ENCODE peak calls at places on chromosomes 7 and 10, in ten cellular contexts. One of them, this sample, is unnamed. For H4K20me1, the result is how much of the 10 kb centered on the place peaks cover.

GRCh38 chr10:43219848-43220247 is 47.0 kb downstream of the RASGEF1A start:
- DNase-seq in H9: no peak
- DNase-seq in OCI-LY7: no peak
- DNase-seq in endothelial cell of umbilical vein: no peak
- DNase-seq in neural progenitor cell: no peak
- DNase-seq in astrocyte: no peak
- DNase-seq in mammary epithelial cell: no peak
- DNase-seq in IMR-90: no peak
- DNase-seq in GM23248: no peak
- DNase-seq in GM23338: no peak
- DNase-seq in this sample: no peak

GRCh38 chr7:131897016-131897789 is 340.8 kb upstream of the PODXL start:
- DNase-seq in H9: peak
- DNase-seq in endothelial cell of umbilical vein: peak
- DNase-seq in mammary epithelial cell: peak
- DNase-seq in IMR-90: peak
- DNase-seq in OCI-LY7: no peak
- DNase-seq in GM23248: peak
- DNase-seq in neural progenitor cell: no peak
- DNase-seq in GM23338: peak
- DNase-seq in astrocyte: peak
- DNase-seq in this sample: peak

GRCh38 chr7:39384386-39384785 is 181.8 kb upstream of the YAE1 start:
- DNase-seq in GM23338: no peak
- DNase-seq in astrocyte: no peak
- DNase-seq in endothelial cell of umbilical vein: no peak
- DNase-seq in IMR-90: no peak
- DNase-seq in H9: no peak
- DNase-seq in mammary epithelial cell: no peak
- DNase-seq in neural progenitor cell: no peak
- DNase-seq in OCI-LY7: no peak
- DNase-seq in GM23248: no peak
- DNase-seq in this sample: no peak

GRCh38 chr7:34165927-34166550 is 260.7 kb downstream of the BMPER start:
- DNase-seq in GM23338: peak
- DNase-seq in astrocyte: peak
- DNase-seq in IMR-90: peak
- DNase-seq in H9: no peak
- DNase-seq in GM23248: peak
- DNase-seq in OCI-LY7: peak
- DNase-seq in endothelial cell of umbilical vein: peak
- DNase-seq in mammary epithelial cell: peak
- DNase-seq in neural progenitor cell: peak
- DNase-seq in this sample: no peak

GRCh38 chr10:60144099-60144498 is 237.7 kb upstream of the CCDC6 start:
- DNase-seq in OCI-LY7: no peak
- DNase-seq in H9: no peak
- DNase-seq in mammary epithelial cell: no peak
- DNase-seq in astrocyte: no peak
- DNase-seq in neural progenitor cell: no peak
- DNase-seq in endothelial cell of umbilical vein: no peak
- DNase-seq in IMR-90: no peak
- DNase-seq in GM23248: no peak
- DNase-seq in GM23338: no peak
- DNase-seq in this sample: no peak

GRCh38 chr10:114815751-114816150 is 5.8 kb upstream of the FHIP2A start:
- DNase-seq in GM23248: peak
- DNase-seq in IMR-90: peak
- DNase-seq in neural progenitor cell: no peak
- DNase-seq in GM23338: no peak
- DNase-seq in mammary epithelial cell: no peak
- DNase-seq in H9: no peak
- DNase-seq in OCI-LY7: no peak
- DNase-seq in endothelial cell of umbilical vein: no peak
- DNase-seq in astrocyte: no peak
- DNase-seq in this sample: no peak

GRCh38 chr7:141073173-141073640 is 657 bp upstream of the TMEM178B start:
- DNase-seq in IMR-90: peak
- DNase-seq in H9: no peak
- DNase-seq in GM23338: peak
- DNase-seq in OCI-LY7: no peak
- DNase-seq in mammary epithelial cell: no peak
- DNase-seq in endothelial cell of umbilical vein: peak
- DNase-seq in astrocyte: peak
- DNase-seq in GM23248: peak
- DNase-seq in neural progenitor cell: peak
- DNase-seq in this sample: peak

GRCh38 chr7:98420966-98421612 is 20.2 kb upstream of the BAIAP2L1 start:
- DNase-seq in astrocyte: no peak
- DNase-seq in mammary epithelial cell: peak
- DNase-seq in endothelial cell of umbilical vein: peak
- DNase-seq in IMR-90: no peak
- DNase-seq in GM23338: peak
- DNase-seq in GM23248: peak
- DNase-seq in H9: peak
- DNase-seq in neural progenitor cell: peak
- DNase-seq in OCI-LY7: peak
- DNase-seq in this sample: peak

GRCh38 chr7:97006146-97006950 is 995 bp downstream of the DLX6 start:
- DNase-seq in endothelial cell of umbilical vein: peak
- DNase-seq in mammary epithelial cell: peak
- DNase-seq in astrocyte: peak
- DNase-seq in OCI-LY7: no peak
- DNase-seq in neural progenitor cell: peak
- DNase-seq in GM23248: peak
- DNase-seq in H9: peak
- DNase-seq in GM23338: peak
- DNase-seq in IMR-90: peak
- DNase-seq in this sample: peak

GRCh38 chr7:7766671-7767070 is 48.3 kb upstream of the RPA3 start:
- DNase-seq in H9: no peak
- DNase-seq in mammary epithelial cell: no peak
- DNase-seq in GM23338: no peak
- DNase-seq in GM23248: peak
- DNase-seq in endothelial cell of umbilical vein: no peak
- DNase-seq in astrocyte: no peak
- DNase-seq in IMR-90: peak
- DNase-seq in neural progenitor cell: no peak
- DNase-seq in OCI-LY7: no peak
- DNase-seq in this sample: no peak

GRCh38 chr7:111390000-111390399 is 172.3 kb downstream of the IMMP2L start:
- DNase-seq in mammary epithelial cell: no peak
- DNase-seq in GM23248: no peak
- DNase-seq in OCI-LY7: no peak
- DNase-seq in neural progenitor cell: no peak
- DNase-seq in IMR-90: no peak
- DNase-seq in H9: no peak
- DNase-seq in astrocyte: no peak
- DNase-seq in GM23338: peak
- DNase-seq in endothelial cell of umbilical vein: no peak
- DNase-seq in this sample: no peak

GRCh38 chr7:73518470-73518869 is 3.6 kb downstream of the BAZ1B start:
- DNase-seq in mammary epithelial cell: no peak
- DNase-seq in IMR-90: no peak
- DNase-seq in endothelial cell of umbilical vein: no peak
- DNase-seq in astrocyte: no peak
- DNase-seq in OCI-LY7: no peak
- DNase-seq in GM23248: no peak
- DNase-seq in neural progenitor cell: no peak
- DNase-seq in GM23338: no peak
- DNase-seq in H9: no peak
- DNase-seq in this sample: no peak

GRCh38 chr7:38916396-38916795 is 7.4 kb upstream of the VPS41 start:
- DNase-seq in IMR-90: no peak
- DNase-seq in mammary epithelial cell: no peak
- DNase-seq in OCI-LY7: no peak
- DNase-seq in neural progenitor cell: no peak
- DNase-seq in H9: no peak
- DNase-seq in astrocyte: no peak
- DNase-seq in GM23248: no peak
- DNase-seq in endothelial cell of umbilical vein: no peak
- DNase-seq in GM23338: no peak
- DNase-seq in this sample: peak

GRCh38 chr7:42929449-42929848 is 2.5 kb downstream of the PSMA2 start:
- DNase-seq in endothelial cell of umbilical vein: no peak
- DNase-seq in GM23338: no peak
- DNase-seq in mammary epithelial cell: no peak
- DNase-seq in IMR-90: no peak
- DNase-seq in GM23248: no peak
- DNase-seq in H9: no peak
- DNase-seq in neural progenitor cell: no peak
- DNase-seq in astrocyte: no peak
- DNase-seq in OCI-LY7: no peak
- DNase-seq in this sample: no peak

GRCh38 chr7:42931447-42931833 is 534 bp downstream of the PSMA2 start:
- DNase-seq in mammary epithelial cell: no peak
- DNase-seq in GM23248: peak
- DNase-seq in IMR-90: peak
- DNase-seq in H9: no peak
- DNase-seq in astrocyte: no peak
- DNase-seq in neural progenitor cell: no peak
- DNase-seq in OCI-LY7: peak
- DNase-seq in endothelial cell of umbilical vein: no peak
- DNase-seq in GM23338: no peak
- DNase-seq in this sample: no peak

GRCh38 chr7:42928754-42929153 is 3.2 kb downstream of the PSMA2 start:
- DNase-seq in GM23248: no peak
- DNase-seq in IMR-90: no peak
- DNase-seq in H9: no peak
- DNase-seq in mammary epithelial cell: no peak
- DNase-seq in endothelial cell of umbilical vein: no peak
- DNase-seq in OCI-LY7: no peak
- DNase-seq in neural progenitor cell: no peak
- DNase-seq in astrocyte: no peak
- DNase-seq in GM23338: no peak
- DNase-seq in this sample: no peak

GRCh38 chr7:42931834-42932651 is at the start of the genes MRPL32 and PSMA2:
- DNase-seq in GM23248: peak
- DNase-seq in endothelial cell of umbilical vein: peak
- DNase-seq in astrocyte: peak
- DNase-seq in mammary epithelial cell: peak
- DNase-seq in H9: peak
- DNase-seq in GM23338: peak
- DNase-seq in OCI-LY7: peak
- DNase-seq in IMR-90: peak
- DNase-seq in neural progenitor cell: peak
- DNase-seq in this sample: peak

GRCh38 chr7:42930889-42931288 is 1.1 kb downstream of the PSMA2 start:
- DNase-seq in mammary epithelial cell: no peak
- DNase-seq in GM23248: peak
- DNase-seq in astrocyte: peak
- DNase-seq in endothelial cell of umbilical vein: peak
- DNase-seq in GM23338: no peak
- DNase-seq in neural progenitor cell: no peak
- DNase-seq in OCI-LY7: no peak
- DNase-seq in IMR-90: peak
- DNase-seq in H9: no peak
- DNase-seq in this sample: no peak
- H4K20me1 ChIP-seq in mammary epithelial cell: under half
- H4K20me1 ChIP-seq in GM23248: under half
- H4K20me1 ChIP-seq in astrocyte: half or more
- H4K20me1 ChIP-seq in endothelial cell of umbilical vein: under half
- H4K20me1 ChIP-seq in GM23338: half or more
- H4K20me1 ChIP-seq in neural progenitor cell: under half
- H4K20me1 ChIP-seq in OCI-LY7: under half
- H4K20me1 ChIP-seq in IMR-90: under half
- H4K20me1 ChIP-seq in H9: under half
- H4K20me1 ChIP-seq in this sample: under half

DNA sequence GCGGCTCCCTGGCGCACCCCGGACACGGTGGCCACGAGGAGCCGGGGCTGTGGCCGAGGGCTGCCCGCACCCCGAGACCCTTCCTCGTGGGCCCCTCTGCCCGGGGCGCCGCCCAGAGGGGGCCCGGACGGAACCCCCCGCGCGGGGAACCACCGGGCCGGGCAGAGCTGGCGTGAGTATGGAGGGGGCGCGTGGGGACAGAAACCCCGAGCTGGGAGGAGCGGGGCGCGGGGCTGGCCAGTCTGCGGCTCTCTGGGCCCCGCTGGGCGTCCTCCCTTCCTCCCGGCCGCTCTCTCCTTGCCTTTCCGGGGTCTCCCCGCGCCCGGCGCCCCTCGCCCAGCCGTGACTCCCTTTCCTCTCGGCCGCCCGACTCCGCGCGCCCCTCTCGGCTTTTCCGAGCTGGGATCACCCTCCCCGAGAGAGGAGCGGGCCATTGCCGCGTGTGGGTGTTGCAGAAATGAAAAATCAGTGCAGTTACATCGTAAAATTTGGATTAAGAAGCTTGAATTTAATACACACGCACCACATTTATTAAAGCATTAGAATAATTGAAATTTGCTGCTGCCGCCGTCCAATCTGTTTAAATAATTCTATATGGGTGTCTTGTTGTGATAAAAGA is 8.9 kb downstream of the UNCX start:
- DNase-seq in OCI-LY7: no peak
- DNase-seq in H9: no peak
- DNase-seq in GM23338: peak
- DNase-seq in IMR-90: no peak
- DNase-seq in endothelial cell of umbilical vein: no peak
- DNase-seq in GM23248: no peak
- DNase-seq in astrocyte: no peak
- DNase-seq in mammary epithelial cell: no peak
- DNase-seq in neural progenitor cell: peak
- DNase-seq in this sample: no peak
- H4K20me1 ChIP-seq in OCI-LY7: under half
- H4K20me1 ChIP-seq in H9: under half
- H4K20me1 ChIP-seq in GM23338: under half
- H4K20me1 ChIP-seq in IMR-90: under half
- H4K20me1 ChIP-seq in endothelial cell of umbilical vein: under half
- H4K20me1 ChIP-seq in GM23248: under half
- H4K20me1 ChIP-seq in astrocyte: under half
- H4K20me1 ChIP-seq in mammary epithelial cell: under half
- H4K20me1 ChIP-seq in neural progenitor cell: half or more
- H4K20me1 ChIP-seq in this sample: under half

GRCh38 chr10:125009580-125010235 is 67.8 kb downstream of the ZRANB1 start:
- DNase-seq in IMR-90: no peak
- DNase-seq in mammary epithelial cell: no peak
- DNase-seq in GM23338: no peak
- DNase-seq in astrocyte: no peak
- DNase-seq in neural progenitor cell: no peak
- DNase-seq in H9: no peak
- DNase-seq in OCI-LY7: no peak
- DNase-seq in endothelial cell of umbilical vein: no peak
- DNase-seq in GM23248: no peak
- DNase-seq in this sample: peak
- H4K20me1 ChIP-seq in IMR-90: half or more
- H4K20me1 ChIP-seq in mammary epithelial cell: under half
- H4K20me1 ChIP-seq in GM23338: half or more
- H4K20me1 ChIP-seq in astrocyte: half or more
- H4K20me1 ChIP-seq in neural progenitor cell: half or more
- H4K20me1 ChIP-seq in H9: under half
- H4K20me1 ChIP-seq in OCI-LY7: under half
- H4K20me1 ChIP-seq in endothelial cell of umbilical vein: under half
- H4K20me1 ChIP-seq in GM23248: under half
- H4K20me1 ChIP-seq in this sample: under half

DNA sequence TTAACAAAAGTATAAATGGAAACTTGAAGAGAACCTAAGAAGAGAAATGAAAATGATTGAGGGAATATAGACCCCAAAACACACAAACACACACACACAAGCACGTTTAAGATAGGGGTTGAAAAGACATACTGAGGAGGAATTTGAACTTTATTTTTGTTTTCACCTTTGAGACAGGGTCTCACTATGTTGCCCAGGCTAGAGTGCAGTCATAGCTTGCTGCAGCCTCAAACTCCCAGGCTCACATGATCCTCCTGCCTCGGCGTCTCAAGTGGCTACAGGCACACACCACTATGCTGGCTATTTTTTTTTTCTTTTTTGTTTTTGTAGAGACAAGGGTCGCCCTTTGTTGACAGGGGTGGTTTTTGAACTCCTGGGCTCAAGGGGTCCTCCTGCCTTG is 4.0 kb downstream of the BTRC start:
- DNase-seq in endothelial cell of umbilical vein: no peak
- DNase-seq in GM23248: no peak
- DNase-seq in GM23338: no peak
- DNase-seq in H9: no peak
- DNase-seq in OCI-LY7: no peak
- DNase-seq in astrocyte: no peak
- DNase-seq in IMR-90: no peak
- DNase-seq in mammary epithelial cell: no peak
- DNase-seq in neural progenitor cell: no peak
- DNase-seq in this sample: no peak
- H4K20me1 ChIP-seq in endothelial cell of umbilical vein: under half
- H4K20me1 ChIP-seq in GM23248: under half
- H4K20me1 ChIP-seq in GM23338: under half
- H4K20me1 ChIP-seq in H9: under half
- H4K20me1 ChIP-seq in OCI-LY7: under half
- H4K20me1 ChIP-seq in astrocyte: under half
- H4K20me1 ChIP-seq in IMR-90: under half
- H4K20me1 ChIP-seq in mammary epithelial cell: under half
- H4K20me1 ChIP-seq in neural progenitor cell: under half
- H4K20me1 ChIP-seq in this sample: under half

This sample was measured in osteoblast.